ENCODE peak calls at places on chromosomes 4 and X, in seven cellular contexts. H, K, P, J, R, O and A are unnamed samples.

GRCh38 chr4:126733301-126733700 is 899.5 kb upstream of the INTU start:
- DNase-seq in R (no peak), J (no peak), H (no peak), K (no peak), P (no peak), O (no peak), A (no peak)

GRCh38 chr4:145083891-145084640 is 13.9 kb downstream of the ANAPC10 start:
- DNase-seq in J (no peak), H (no peak), O (no peak), K (no peak), P (no peak), R (no peak), A (no peak)

GRCh38 chr4:8308856-8309771 is 39.6 kb downstream of the HTRA3 start:
- DNase-seq in H (no peak), P (no peak), O (no peak), K (no peak), J (no peak), R (no peak), A (no peak)

GRCh38 chrX:10649286-10649685 is 28.9 kb upstream of the MID1 start:
- DNase-seq in J (no peak), K (no peak), O (no peak), R (no peak), P (no peak), H (no peak), A (no peak)

GRCh38 chr4:29805871-29806480 is 914.2 kb upstream of the PCDH7 start:
- DNase-seq in J (no peak), K (no peak), O (no peak), P (no peak), R (no peak), H (no peak), A (no peak)

GRCh38 chr4:57426779-57427395 is 316.7 kb upstream of the IGFBP7 start:
- DNase-seq in O (no peak), J (no peak), K (peak), H (peak), P (peak), R (peak), A (peak)

GRCh38 chrX:123905334-123905733 is 45.5 kb downstream of the XIAP start:
- DNase-seq in P (no peak), O (no peak), K (no peak), R (no peak), H (no peak), J (no peak), A (no peak)

GRCh38 chrX:46587158-46587557 is 13.6 kb downstream of the CHST7 start:
- DNase-seq in O (no peak), J (no peak), K (no peak), P (no peak), R (no peak), H (no peak), A (no peak)

GRCh38 chrX:5236749-5237148 is 991.9 kb downstream of the NLGN4X start:
- DNase-seq in H (no peak), P (no peak), J (no peak), K (no peak), R (no peak), O (no peak), A (no peak)

GRCh38 chrX:110418220-110418856 is 59.7 kb downstream of the RTL9 start:
- DNase-seq in P (peak), K (no peak), J (no peak), R (no peak), O (no peak), H (no peak), A (no peak)

GRCh38 chrX:20270557-20270880 is 3.8 kb upstream of the RPS6KA3 start:
- DNase-seq in P (no peak), J (no peak), R (no peak), H (no peak), K (no peak), O (no peak), A (no peak)

GRCh38 chr4:22607382-22607781 is 85.4 kb upstream of the GBA3 start:
- DNase-seq in J (no peak), K (peak), P (peak), R (peak), H (no peak), O (peak), A (peak)

GRCh38 chr4:64756016-64756415 is 346.8 kb upstream of the TECRL start:
- DNase-seq in K (no peak), O (no peak), P (no peak), H (no peak), J (no peak), R (no peak), A (no peak)

GRCh38 chr4:47209833-47210232 is 178.5 kb downstream of the GABRB1 start:
- DNase-seq in O (no peak), R (no peak), J (no peak), P (no peak), K (no peak), H (peak), A (no peak)

GRCh38 chr4:21697583-21697982 is 251.0 kb downstream of the KCNIP4 start:
- DNase-seq in K (no peak), H (no peak), R (no peak), J (no peak), P (peak), O (no peak), A (no peak)